ENCODE peak calls at places on chromosomes 13 and 19, in four cellular contexts. J is left ventricle myocardium inferior, L is MM.1S, F is transverse colon. R is an unnamed sample. For H3K36me3, the result is how much of the 10 kb centered on the place peaks cover.

GRCh38 chr13:30158774-30159445 is 148.4 kb downstream of the KATNAL1 start:
- DNase-seq in J (no peak), F (no peak), L (no peak), R (no peak)

GRCh38 chr13:101127741-101128353 is 288.5 kb downstream of the NALCN start:
- DNase-seq in F (no peak), L (peak), J (no peak), R (peak)

GRCh38 chr13:87172166-87172825 is 498.9 kb upstream of the SLITRK5 start:
- DNase-seq in L (no peak), J (no peak), F (no peak), R (no peak)

GRCh38 chr13:41995946-41996345 is 35.0 kb upstream of the VWA8 start:
- DNase-seq in J (no peak), F (no peak), L (no peak), R (no peak)

GRCh38 chr19:35015576-35016351 is 14.5 kb upstream of the SCN1B start:
- DNase-seq in J (no peak), F (no peak), L (no peak), R (no peak)

GRCh38 chr13:84563611-84564010 is 681.3 kb upstream of the SLITRK1 start:
- DNase-seq in J (no peak), F (no peak), L (no peak), R (no peak)

GRCh38 chr13:73732350-73732749 is 401.9 kb downstream of the KLF12 start:
- DNase-seq in L (no peak), F (no peak), J (no peak), R (no peak)

GRCh38 chr13:78137404-78138142 is 218.9 kb upstream of the EDNRB start:
- DNase-seq in L (peak), F (no peak), J (no peak), R (peak)

GRCh38 chr13:109744512-109745051 is 41.8 kb downstream of the IRS2 start:
- DNase-seq in L (no peak), F (peak), J (peak), R (no peak)

GRCh38 chr13:79477968-79478367 is 3.0 kb upstream of the NDFIP2 start:
- DNase-seq in F (no peak), J (peak), L (no peak), R (no peak)

GRCh38 chr13:97346561-97347254 is 87.3 kb upstream of the RAP2A start:
- DNase-seq in F (no peak), J (no peak), L (no peak), R (no peak)

GRCh38 chr13:109211616-109212015 is 574.8 kb downstream of the IRS2 start:
- DNase-seq in F (no peak), L (no peak), J (no peak), R (no peak)

GRCh38 chr13:50969691-50970090 is 60.1 kb downstream of the RNASEH2B start:
- DNase-seq in J (no peak), F (peak), L (peak), R (peak)

GRCh38 chr13:38785490-38785889 is 98.6 kb downstream of the FREM2 start:
- DNase-seq in F (no peak), L (no peak), J (no peak), R (no peak)

GRCh38 chr13:38787550-38787949 is 100.7 kb downstream of the FREM2 start:
- DNase-seq in L (no peak), J (no peak), F (no peak), R (no peak)

GRCh38 chr13:38781539-38781938 is 94.7 kb downstream of the FREM2 start:
- DNase-seq in F (no peak), L (no peak), J (no peak), R (no peak)

GRCh38 chr13:38785047-38785446 is 98.2 kb downstream of the FREM2 start:
- DNase-seq in J (no peak), F (no peak), L (no peak), R (no peak)

GRCh38 chr13:38783992-38784875 is 97.4 kb downstream of the FREM2 start:
- DNase-seq in F (peak), J (no peak), L (no peak), R (no peak)
- H3K4me3 ChIP-seq in F (no peak), J (no peak), L (no peak), R (no peak)

DNA sequence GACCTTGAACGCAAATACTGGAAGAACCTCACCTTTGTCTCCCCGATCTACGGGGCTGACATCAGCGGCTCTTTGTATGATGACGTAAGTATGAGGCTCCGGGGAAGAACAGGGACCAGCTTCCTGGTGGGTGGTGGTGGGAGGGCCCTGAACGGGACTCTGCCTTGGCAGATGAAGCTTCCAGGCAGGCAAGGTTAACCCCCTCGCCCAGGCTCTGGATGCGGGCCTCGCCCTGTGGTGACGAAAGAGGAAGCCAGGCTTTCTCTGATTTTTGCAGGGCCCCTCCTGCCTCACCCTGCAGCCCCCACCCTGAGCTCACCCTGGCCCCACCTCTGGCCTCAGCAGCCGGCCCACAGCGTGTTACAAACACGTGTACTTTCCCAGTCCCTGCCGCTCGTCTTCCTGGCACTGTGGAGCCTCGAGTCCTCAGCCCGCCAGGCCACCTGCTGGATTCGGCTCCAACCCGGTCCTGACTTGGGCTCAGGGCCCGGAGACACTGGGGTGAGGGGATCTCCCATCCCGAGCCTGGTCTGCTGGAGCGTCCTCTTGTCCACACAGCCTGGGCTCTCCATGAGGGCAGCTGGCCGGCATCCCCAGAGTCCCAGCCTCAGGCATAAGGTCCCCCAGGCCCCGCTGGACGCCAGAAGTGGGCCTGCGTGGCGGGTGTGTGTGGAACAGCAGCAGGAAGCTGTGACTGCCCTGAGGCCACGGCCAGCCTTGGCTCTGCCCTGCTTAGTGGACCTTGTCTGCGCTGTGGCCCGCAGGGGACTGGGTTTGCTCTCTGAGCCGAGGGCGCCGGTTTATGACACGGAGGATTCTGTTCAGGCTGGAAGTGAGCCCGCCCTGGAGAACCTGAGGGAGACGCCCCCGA is 72.5 kb downstream of the KDM4B start:
- DNase-seq in L (no peak), J (no peak), F (no peak), R (no peak)
- H3K36me3 ChIP-seq in L (under half), J (under half), F (under half), R (under half)

GRCh38 chr19:19865750-19866598 is at the start of gene ZNF253:
- DNase-seq in J (peak), F (peak), L (peak), R (peak)
- H3K27ac ChIP-seq in J (peak), F (peak), L (peak), R (no peak)

GRCh38 chr19:18160441-18160791 is 7.5 kb downstream of the PIK3R2 start:
- DNase-seq in F (no peak), L (no peak), J (no peak), R (no peak)
- H3K4me3 ChIP-seq in F (no peak), L (peak), J (peak), R (no peak)

GRCh38 chr13:20993661-20994440 is 67.5 kb downstream of the LATS2 start:
- DNase-seq in L (no peak), F (no peak), J (no peak), R (no peak)
- H3K36me3 ChIP-seq in L (under half), F (under half), J (under half), R (under half)

GRCh38 chr13:24313449-24313848 is 4.1 kb downstream of the C1QTNF9 start:
- DNase-seq in F (no peak), J (no peak), L (no peak), R (no peak)
- H3K27ac ChIP-seq in F (no peak), J (no peak), L (no peak), R (no peak)

GRCh38 chr19:1503089-1503924 is 9.5 kb downstream of the ADAMTSL5 start:
- DNase-seq in L (peak), F (peak), J (no peak), R (no peak)
- H3K4me3 ChIP-seq in L (no peak), F (no peak), J (peak), R (peak)

GRCh38 chr19:5929179-5929578 is 15.1 kb downstream of the CAPS start:
- DNase-seq in J (no peak), L (no peak), F (no peak), R (no peak)
- H3K36me3 ChIP-seq in J (half or more), L (under half), F (under half), R (under half)

GRCh38 chr19:31330237-31330636 is 19.0 kb downstream of the TSHZ3 start:
- DNase-seq in F (no peak), L (no peak), J (no peak), R (no peak)
- H3K27ac ChIP-seq in F (peak), L (no peak), J (peak), R (no peak)